ENCODE peak calls at places on chromosomes 11 and 22, in five cellular contexts. R is aorta; O is GM23338; C is CD8-positive, alpha-beta memory T cell; K is mucosa of descending colon. V is an unnamed sample. For H3K36me3, the result is how much of the 10 kb centered on the place peaks cover.

GRCh38 chr11:115496892-115497291 is 7.3 kb downstream of the CADM1 start:
- DNase-seq in O (no peak), R (no peak), K (no peak), C (no peak), V (no peak)

GRCh38 chr11:76653674-76654309 is 16.8 kb downstream of the LRRC32 start:
- DNase-seq in O (no peak), C (no peak), K (no peak), R (peak), V (peak)

GRCh38 chr11:34028407-34028804 is 23.1 kb upstream of the CAPRIN1 start:
- DNase-seq in R (no peak), O (no peak), K (no peak), C (no peak), V (peak)

GRCh38 chr11:45383229-45383628 is 97.1 kb upstream of the SYT13 start:
- DNase-seq in C (no peak), O (no peak), K (no peak), R (no peak), V (no peak)

GRCh38 chr11:75896843-75897419 is 81.9 kb downstream of the UVRAG start:
- DNase-seq in R (no peak), O (peak), K (no peak), C (peak), V (no peak)

GRCh38 chr11:122731500-122731913 is 76.0 kb downstream of the UBASH3B start:
- DNase-seq in R (no peak), O (no peak), K (no peak), C (no peak), V (no peak)

GRCh38 chr11:119845305-119845704 is 116.3 kb upstream of the NECTIN1 start:
- DNase-seq in R (no peak), C (no peak), O (no peak), K (no peak), V (no peak)

GRCh38 chr11:16097543-16097942 is 258.8 kb downstream of the SOX6 start:
- DNase-seq in K (no peak), C (no peak), O (no peak), R (no peak), V (no peak)

GRCh38 chr11:29263971-29264682 is 752.7 kb downstream of the KCNA4 start:
- DNase-seq in O (no peak), R (no peak), K (no peak), C (no peak), V (no peak)

GRCh38 chr11:47847892-47848635 is at the start of gene NUP160:
- DNase-seq in K (peak), O (peak), R (peak), C (peak), V (peak)

GRCh38 chr22:40484906-40485660 is 114.7 kb downstream of the SGSM3 start:
- DNase-seq in R (no peak), C (no peak), O (no peak), K (no peak), V (no peak)

GRCh38 chr11:34302046-34302921 is 55.5 kb downstream of the ABTB2 start:
- DNase-seq in K (no peak), R (no peak), O (no peak), C (no peak), V (no peak)

GRCh38 chr11:130524132-130524790 is 75.8 kb downstream of the ADAMTS15 start:
- DNase-seq in R (no peak), K (no peak), O (no peak), C (no peak), V (no peak)

DNA sequence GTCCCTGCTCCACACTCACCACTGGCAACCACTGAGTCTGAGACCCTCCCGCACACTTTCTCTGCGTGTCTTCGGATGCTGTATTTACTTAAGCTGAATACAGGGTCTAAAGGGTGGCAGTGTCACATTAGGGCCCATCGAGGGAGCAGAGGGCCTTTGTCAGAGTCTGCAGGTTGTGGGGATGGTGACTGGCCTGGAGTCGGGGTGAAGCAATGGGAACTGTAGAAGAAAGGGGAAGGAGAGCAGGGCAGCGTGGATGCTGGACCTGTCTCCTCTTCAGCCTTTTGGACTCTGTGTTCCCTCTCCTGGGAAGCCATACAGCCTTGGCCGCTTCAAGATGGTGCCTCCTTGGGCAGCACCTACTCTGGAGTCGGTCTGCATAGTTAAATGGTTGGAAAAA is 61.1 kb downstream of the ZBTB16 start:
- DNase-seq in K (no peak), C (no peak), O (no peak), R (no peak), V (no peak)
- H3K36me3 ChIP-seq in K (under half), C (under half), O (under half), R (under half), V (under half)

DNA sequence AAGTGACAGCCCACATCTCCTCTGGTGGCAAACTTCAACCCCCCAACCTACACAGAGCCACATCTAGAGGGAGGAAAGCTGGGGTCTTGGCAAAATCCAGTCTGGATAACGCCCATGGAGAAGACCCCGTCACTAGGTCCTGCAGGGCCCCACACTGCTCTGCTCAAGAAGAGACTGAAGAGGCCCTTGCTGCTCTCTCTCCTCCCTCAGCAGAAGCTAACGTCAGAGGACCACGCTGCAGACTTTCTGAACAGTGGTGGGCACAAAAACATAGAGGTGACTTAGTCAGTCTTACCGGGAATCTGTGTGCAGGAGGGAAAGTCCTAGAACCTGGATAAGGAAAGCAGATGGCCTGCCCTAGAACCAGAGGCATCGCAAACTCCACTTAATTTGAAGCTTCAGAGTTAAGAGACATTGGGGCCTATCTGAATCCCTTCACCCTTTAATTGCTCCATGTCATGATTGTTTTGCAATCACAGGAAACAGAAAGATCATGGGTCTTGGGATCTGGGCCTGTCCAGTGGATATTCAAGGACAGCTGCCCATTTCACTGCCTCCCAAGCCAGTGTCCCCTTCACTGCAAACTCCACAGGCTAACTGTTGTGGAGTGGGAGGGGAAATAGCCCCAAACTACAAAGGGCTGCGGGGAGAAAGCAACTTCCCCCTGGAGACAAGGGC is 1.7 kb downstream of the DKK3 start:
- DNase-seq in C (no peak), R (no peak), K (no peak), O (no peak), V (no peak)
- H3K4me3 ChIP-seq in C (no peak), R (no peak), K (no peak), O (no peak), V (peak)

GRCh38 chr22:38212442-38212841 is 10.6 kb downstream of the MAFF start:
- DNase-seq in K (no peak), R (no peak), O (no peak), C (no peak), V (no peak)
- H3K36me3 ChIP-seq in K (under half), R (under half), O (under half), C (under half), V (under half)

GRCh38 chr22:32665676-32666075 is 135.8 kb upstream of the TIMP3 start:
- DNase-seq in C (no peak), K (no peak), R (no peak), O (no peak), V (no peak)

GRCh38 chr22:32662587-32662915 is 139.0 kb upstream of the TIMP3 start:
- DNase-seq in O (no peak), K (no peak), C (no peak), R (no peak), V (no peak)

GRCh38 chr22:32672542-32672941 is 129.0 kb upstream of the TIMP3 start:
- DNase-seq in R (no peak), K (no peak), C (no peak), O (no peak), V (no peak)

DNA sequence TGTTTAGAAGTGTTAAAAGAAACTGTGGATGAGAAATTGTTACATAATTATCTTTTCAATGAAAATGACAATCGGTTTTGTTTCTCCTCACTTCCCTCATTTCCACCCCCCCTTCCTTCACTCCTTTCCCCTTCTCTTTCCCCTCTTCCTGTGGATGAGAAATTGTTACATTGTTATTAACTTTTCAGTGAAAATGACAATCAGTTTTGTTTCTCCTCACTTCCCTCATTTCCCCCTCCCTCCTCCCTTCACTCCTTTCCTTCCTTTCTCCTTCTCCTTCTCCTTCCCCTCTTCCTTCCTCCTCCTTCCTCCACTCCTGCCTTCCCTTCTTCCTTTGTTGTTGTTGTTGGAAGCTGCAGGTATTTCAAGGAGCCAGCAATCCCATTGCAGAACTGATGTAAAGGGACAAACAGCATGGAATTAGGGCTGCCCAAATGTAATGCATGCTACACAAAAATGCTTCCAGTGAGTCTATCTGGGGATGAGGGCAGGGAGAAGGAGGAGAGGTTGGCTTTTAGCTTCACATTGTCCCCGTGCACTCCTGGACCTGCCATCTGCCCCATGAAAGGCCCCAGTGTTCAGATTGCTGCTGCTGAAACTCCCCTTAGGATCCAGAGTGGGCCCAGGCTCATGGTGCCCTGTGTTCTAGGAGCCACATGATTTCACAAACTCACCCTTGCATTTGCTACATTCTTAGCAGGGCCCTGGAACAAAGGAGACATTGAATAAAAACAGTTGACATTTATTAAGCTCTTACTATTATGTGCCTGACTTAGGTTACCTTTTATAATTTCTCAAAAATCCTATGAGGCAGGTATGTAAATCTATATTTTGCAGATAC is 133.0 kb upstream of the TIMP3 start:
- DNase-seq in C (no peak), K (no peak), O (no peak), R (no peak), V (no peak)
- H3K4me3 ChIP-seq in C (no peak), K (no peak), O (no peak), R (no peak), V (no peak)

GRCh38 chr11:23310276-23310675 is 450.0 kb upstream of the CCDC179 start:
- DNase-seq in C (no peak), K (no peak), O (no peak), R (no peak), V (no peak)
- H3K36me3 ChIP-seq in C (under half), K (under half), O (under half), R (under half), V (under half)

GRCh38 chr11:78427615-78428272 is 10.1 kb upstream of the GAB2 start:
- DNase-seq in O (no peak), R (no peak), C (no peak), K (no peak), V (no peak)

GRCh38 chr11:78423241-78423640 is 5.6 kb upstream of the GAB2 start:
- DNase-seq in R (no peak), C (no peak), K (no peak), O (no peak), V (no peak)

GRCh38 chr11:78425436-78425835 is 7.8 kb upstream of the GAB2 start:
- DNase-seq in K (no peak), C (no peak), R (no peak), O (no peak), V (no peak)

GRCh38 chr11:78426845-78427244 is 9.2 kb upstream of the GAB2 start:
- DNase-seq in R (no peak), C (no peak), O (no peak), K (no peak), V (no peak)

DNA sequence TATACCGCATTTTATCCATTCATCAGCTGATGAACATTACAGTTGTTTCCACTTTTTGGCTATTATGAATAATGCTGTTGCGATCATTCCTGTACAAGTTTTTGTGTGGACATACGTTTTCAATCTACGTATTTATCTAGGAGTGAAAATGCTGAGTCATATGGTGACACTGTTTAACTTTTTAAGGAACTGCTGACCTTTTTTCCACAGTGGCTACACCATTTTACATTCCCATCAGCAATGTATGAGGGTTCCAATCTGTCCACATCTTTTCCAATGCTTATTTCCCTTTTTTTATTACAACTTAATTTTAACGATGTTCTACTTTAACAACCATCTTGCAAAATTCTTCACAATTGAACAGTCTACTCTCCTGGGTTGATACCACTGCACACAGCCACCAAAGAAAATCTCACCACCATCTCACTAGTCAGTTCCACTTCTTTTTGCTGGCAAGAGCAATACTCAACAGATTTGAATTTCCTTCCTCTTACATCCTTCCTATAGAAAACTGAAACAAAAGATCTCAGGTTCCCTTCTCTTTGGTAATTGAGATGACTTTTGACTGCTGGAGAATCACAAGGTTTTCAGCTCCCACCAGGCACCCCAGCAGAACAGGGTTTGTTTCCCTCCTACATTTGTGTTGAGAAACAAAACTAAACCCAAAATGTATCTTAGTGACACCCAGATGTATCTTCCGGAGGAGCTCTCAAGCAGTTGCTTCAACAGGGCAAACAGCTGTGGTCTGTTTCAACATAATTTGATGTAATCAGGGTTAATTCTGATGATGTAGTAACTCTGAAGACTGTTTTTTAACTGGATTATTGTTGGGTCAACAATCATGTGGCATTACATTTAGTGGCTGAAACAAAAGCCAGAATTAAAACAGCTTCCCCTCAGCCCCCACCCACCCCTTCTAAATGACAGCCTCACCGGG is 7.0 kb upstream of the GAB2 start:
- DNase-seq in R (no peak), O (peak), C (no peak), K (no peak), V (no peak)
- H3K4me3 ChIP-seq in R (no peak), O (no peak), C (no peak), K (no peak), V (no peak)

V was measured in left ventricle myocardium inferior.